ENCODE peak calls at places on chromosomes 4 and X, in seven cellular contexts. S is IMR-90, B is Karpas-422, Z is fibroblast of pulmonary artery, I is fibroblast of mammary gland, R is BJ, J is A549. L is an unnamed sample.

GRCh38 chr4:185143596-185143969 is 517 bp downstream of the SLC25A4 start:
- DNase-seq in S (peak), B (peak), R (no peak), I (no peak), Z (no peak), J (peak), L (peak)

GRCh38 chr4:156746111-156746510 is 225.5 kb downstream of the PDGFC start:
- DNase-seq in B (no peak), R (no peak), I (no peak), Z (no peak), J (no peak), S (no peak), L (no peak)

GRCh38 chr4:39571504-39571903 is 44.3 kb upstream of the UGDH start:
- DNase-seq in I (no peak), S (no peak), Z (no peak), B (no peak), R (no peak), J (no peak), L (no peak)

GRCh38 chr4:8321220-8321619 is 51.7 kb downstream of the HTRA3 start:
- DNase-seq in J (no peak), Z (no peak), B (no peak), I (no peak), R (no peak), S (no peak), L (no peak)

GRCh38 chrX:12949205-12949926 is 25.5 kb upstream of the TMSB4X start:
- DNase-seq in S (peak), I (peak), R (no peak), B (peak), Z (no peak), J (no peak), L (no peak)

GRCh38 chrX:103518571-103518970 is 718 bp downstream of the RAB40A start:
- DNase-seq in S (no peak), B (no peak), I (peak), J (no peak), R (no peak), Z (peak), L (no peak)

GRCh38 chr4:27666943-27667342 is 806.3 kb downstream of the STIM2 start:
- DNase-seq in Z (no peak), S (no peak), B (no peak), J (peak), I (peak), R (no peak), L (peak)

GRCh38 chr4:83751336-83751949 is 215.5 kb downstream of the GPAT3 start:
- DNase-seq in B (no peak), R (no peak), Z (no peak), S (no peak), J (no peak), I (no peak), L (peak)

GRCh38 chr4:112038861-112039260 is 106.4 kb upstream of the FAM241A start:
- DNase-seq in R (no peak), J (no peak), I (peak), B (no peak), Z (peak), S (peak), L (peak)

GRCh38 chr4:37827802-37828321 is 1.4 kb downstream of the PGM2 start:
- DNase-seq in J (no peak), I (peak), R (no peak), B (peak), Z (no peak), S (no peak), L (no peak)

GRCh38 chr4:3682236-3683076 is 83.7 kb upstream of the ADRA2C start:
- DNase-seq in J (no peak), I (no peak), B (no peak), R (no peak), S (no peak), Z (no peak), L (no peak)

GRCh38 chr4:183658362-183659028 is 490 bp downstream of the RWDD4 start:
- DNase-seq in B (peak), J (peak), Z (peak), I (no peak), R (no peak), S (peak), L (peak)

GRCh38 chr4:32172761-32173160 is 1452.6 kb downstream of the PCDH7 start:
- DNase-seq in Z (peak), I (peak), S (peak), B (no peak), J (peak), R (no peak), L (peak)

GRCh38 chrX:125205084-125205917 is 114.4 kb upstream of the TEX13C start:
- DNase-seq in I (peak), J (peak), R (no peak), S (no peak), B (no peak), Z (no peak), L (peak)

GRCh38 chr4:78551420-78552351 is at the start of gene ANXA3:
- DNase-seq in Z (no peak), J (no peak), S (no peak), I (no peak), R (no peak), B (no peak), L (no peak)

GRCh38 chrX:75118296-75118695 is 37.8 kb downstream of the ABCB7 start:
- DNase-seq in R (no peak), I (peak), B (no peak), J (no peak), S (no peak), Z (no peak), L (no peak)

GRCh38 chrX:19334945-19335626 is 8.6 kb upstream of the PDHA1 start:
- DNase-seq in I (peak), B (peak), R (no peak), J (peak), S (peak), Z (peak), L (peak)

GRCh38 chr4:14918336-14918735 is 83.9 kb upstream of the CPEB2 start:
- DNase-seq in I (no peak), Z (no peak), R (no peak), J (no peak), B (no peak), S (no peak), L (no peak)

GRCh38 chr4:6324999-6325790 is 55.5 kb downstream of the WFS1 start:
- DNase-seq in Z (no peak), J (no peak), S (no peak), R (no peak), B (no peak), I (peak), L (peak)

GRCh38 chrX:96987228-96987627 is 103.5 kb downstream of the RPA4 start:
- DNase-seq in J (no peak), I (peak), R (peak), B (no peak), Z (peak), S (peak), L (peak)

GRCh38 chr4:104966349-104967033 is 180.2 kb upstream of the TET2 start:
- DNase-seq in B (no peak), I (no peak), Z (peak), R (no peak), S (no peak), J (no peak), L (peak)

GRCh38 chr4:100849319-100849718 is 331.5 kb upstream of the EMCN start:
- DNase-seq in R (no peak), J (no peak), B (no peak), I (no peak), Z (no peak), S (no peak), L (no peak)

GRCh38 chr4:57109847-57110634 is at the start of gene IGFBP7:
- DNase-seq in J (no peak), Z (peak), I (no peak), R (no peak), B (no peak), S (no peak), L (no peak)
- H3K4me3 ChIP-seq in J (peak), Z (peak), I (peak), R (peak), B (no peak), S (peak), L (peak)

GRCh38 chr4:1873291-1873690 is 2.1 kb downstream of the NSD2 start:
- DNase-seq in B (peak), J (no peak), Z (no peak), I (no peak), R (no peak), S (no peak), L (no peak)
- H3K4me3 ChIP-seq in B (peak), J (peak), Z (no peak), I (peak), R (no peak), S (peak), L (no peak)

GRCh38 chr4:87044511-87045369 is 109.9 kb downstream of the AFF1 start:
- DNase-seq in Z (peak), B (no peak), R (no peak), I (no peak), J (no peak), S (no peak), L (peak)
- H3K4me3 ChIP-seq in Z (peak), B (no peak), R (no peak), I (peak), J (no peak), S (no peak), L (no peak)

DNA sequence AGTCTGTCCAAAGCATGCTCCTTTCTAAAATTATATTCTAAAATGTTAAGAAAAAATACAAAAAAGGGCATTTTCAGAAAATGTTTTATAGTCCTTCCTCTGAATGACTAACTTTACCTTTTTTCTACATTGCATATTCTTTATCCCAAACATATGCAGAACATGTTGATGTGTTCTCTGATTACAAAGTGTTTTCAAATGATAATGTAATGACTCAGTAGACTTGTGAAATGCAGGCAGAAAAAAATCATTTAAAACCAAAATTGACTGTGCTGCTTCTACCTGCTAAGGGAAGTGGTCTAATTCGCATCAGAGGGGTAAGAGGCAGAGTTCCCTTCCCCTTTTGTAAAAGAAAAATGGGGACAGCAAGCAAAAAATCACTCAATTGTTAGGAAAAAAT is 22.7 kb upstream of the YTHDC1 start:
- DNase-seq in J (no peak), B (no peak), S (peak), Z (no peak), I (peak), R (no peak), L (peak)
- H3K4me3 ChIP-seq in J (no peak), B (no peak), S (no peak), Z (no peak), I (no peak), R (no peak), L (no peak)

GRCh38 chr4:175833574-175834350 is 21.7 kb upstream of the GPM6A start:
- DNase-seq in B (no peak), Z (no peak), I (no peak), S (no peak), J (no peak), R (no peak), L (peak)
- H3K4me3 ChIP-seq in B (no peak), Z (no peak), I (no peak), S (no peak), J (no peak), R (no peak), L (no peak)

DNA sequence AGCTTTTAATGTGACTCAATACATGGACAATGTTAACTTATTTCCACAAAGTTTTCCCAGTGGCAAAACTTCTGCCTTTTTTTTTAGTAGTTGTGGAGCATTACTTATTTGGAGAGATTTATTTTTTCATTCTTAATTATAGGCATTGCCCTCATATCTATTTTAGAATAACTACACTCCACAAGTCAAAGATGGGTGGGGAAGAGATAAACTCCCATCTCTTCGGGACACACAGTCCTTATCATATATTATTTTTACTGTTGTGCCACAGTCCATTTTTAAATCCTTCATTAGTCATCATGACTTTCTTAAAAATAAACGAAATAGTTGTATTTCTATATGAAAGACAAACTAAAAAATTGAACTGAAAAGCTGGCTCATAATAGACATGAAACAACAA is 1.2 kb downstream of the DMD start:
- DNase-seq in I (no peak), R (no peak), S (no peak), Z (no peak), B (no peak), J (no peak), L (no peak)
- H3K4me3 ChIP-seq in I (no peak), R (no peak), S (peak), Z (peak), B (no peak), J (no peak), L (no peak)

GRCh38 chr4:176964116-176964691 is 171.5 kb upstream of the VEGFC start:
- DNase-seq in B (peak), Z (no peak), J (peak), R (no peak), S (no peak), I (peak), L (peak)
- H3K4me3 ChIP-seq in B (no peak), Z (no peak), J (no peak), R (no peak), S (no peak), I (no peak), L (no peak)